ENCODE peak calls at places on chromosomes 16 and 17, in ten cellular contexts. V is endothelial cell, J is AG09319, N is Caco-2, G is ascending aorta, F is brain microvascular endothelial cell, L is GM12878, E is MM.1S, H is heart left ventricle, W is cardiac fibroblast. R is an unnamed sample.

GRCh38 chr17:13704333-13704732 is 102.6 kb upstream of the HS3ST3A1 start:
- DNase-seq in V (no peak), J (no peak), N (no peak), G (no peak), F (peak), L (no peak), E (no peak), H (no peak), W (peak), R (no peak)

GRCh38 chr16:88479795-88480760 is 27.0 kb downstream of the ZFPM1 start:
- DNase-seq in V (no peak), J (no peak), N (no peak), G (no peak), F (no peak), L (no peak), E (no peak), H (no peak), W (no peak), R (no peak)

GRCh38 chr16:73365010-73365409 is 317.1 kb upstream of the ZFHX3 start:
- DNase-seq in V (no peak), J (no peak), N (no peak), G (no peak), F (peak), L (no peak), E (no peak), H (no peak), W (no peak), R (no peak)

GRCh38 chr16:58187657-58188430 is 10.1 kb downstream of the CSNK2A2 start:
- DNase-seq in V (no peak), J (no peak), N (no peak), G (no peak), F (no peak), L (no peak), E (no peak), H (no peak), W (no peak), R (no peak)

GRCh38 chr17:14925498-14925897 is 339.6 kb downstream of the PMP22 start:
- DNase-seq in V (no peak), J (no peak), N (no peak), G (no peak), F (no peak), L (no peak), E (no peak), H (no peak), W (no peak), R (no peak)

GRCh38 chr17:36728030-36728991 is 126.9 kb downstream of the MRM1 start:
- DNase-seq in V (no peak), J (no peak), N (no peak), G (no peak), F (no peak), L (no peak), E (no peak), H (no peak), W (no peak), R (no peak)

GRCh38 chr17:56815711-56816110 is 18.0 kb downstream of the C17orf67 start:
- DNase-seq in V (no peak), J (no peak), N (no peak), G (no peak), F (peak), L (no peak), E (no peak), H (no peak), W (peak), R (no peak)

GRCh38 chr17:28343491-28343932 is 8.0 kb downstream of the TNFAIP1 start:
- DNase-seq in V (no peak), J (no peak), N (no peak), G (no peak), F (no peak), L (no peak), E (peak), H (no peak), W (no peak), R (no peak)

GRCh38 chr17:17141860-17142552 is 64.1 kb downstream of the PLD6 start:
- DNase-seq in V (peak), J (no peak), N (peak), G (no peak), F (peak), L (no peak), E (no peak), H (no peak), W (peak), R (no peak)

GRCh38 chr17:64441772-64442549 is 7.0 kb upstream of the MILR1 start:
- DNase-seq in V (no peak), J (no peak), N (no peak), G (no peak), F (peak), L (no peak), E (peak), H (peak), W (peak), R (no peak)

GRCh38 chr16:84893849-84894599 is 74.2 kb downstream of the CRISPLD2 start:
- DNase-seq in V (no peak), J (no peak), N (no peak), G (no peak), F (no peak), L (peak), E (no peak), H (no peak), W (no peak), R (no peak)

GRCh38 chr16:88772871-88773811 is 11.9 kb downstream of the PIEZO1 start:
- DNase-seq in V (no peak), J (peak), N (peak), G (peak), F (peak), L (no peak), E (no peak), H (peak), W (peak), R (no peak)

GRCh38 chr16:12646490-12647274 is 157.0 kb downstream of the CPPED1 start:
- DNase-seq in V (no peak), J (no peak), N (no peak), G (no peak), F (peak), L (peak), E (peak), H (no peak), W (no peak), R (no peak)

GRCh38 chr17:61416540-61417363 is 17.1 kb downstream of the TBX2 start:
- DNase-seq in V (peak), J (peak), N (peak), G (no peak), F (peak), L (no peak), E (peak), H (peak), W (peak), R (peak)

GRCh38 chr16:3020247-3020603 is at the start of gene TNFRSF12A:
- DNase-seq in V (peak), J (no peak), N (peak), G (no peak), F (peak), L (no peak), E (peak), H (peak), W (peak), R (peak)

GRCh38 chr16:31128711-31129567 is 6.6 kb downstream of the PRSS8 start:
- DNase-seq in V (no peak), J (no peak), N (no peak), G (no peak), F (no peak), L (no peak), E (no peak), H (peak), W (no peak), R (no peak)

GRCh38 chr17:18185391-18185790 is 1.8 kb downstream of the ALKBH5 start:
- DNase-seq in V (no peak), J (no peak), N (no peak), G (no peak), F (no peak), L (no peak), E (no peak), H (no peak), W (peak), R (no peak)

GRCh38 chr17:39753514-39754160 is 15.9 kb downstream of the GRB7 start:
- DNase-seq in V (peak), J (no peak), N (peak), G (no peak), F (no peak), L (no peak), E (peak), H (peak), W (no peak), R (no peak)

GRCh38 chr17:3594976-3595375 is 14.2 kb downstream of the TRPV1 start:
- DNase-seq in V (no peak), J (no peak), N (no peak), G (no peak), F (no peak), L (no peak), E (no peak), H (no peak), W (peak), R (no peak)

GRCh38 chr16:29694384-29695195 is 15.6 kb downstream of the QPRT start:
- DNase-seq in V (no peak), J (no peak), N (no peak), G (peak), F (no peak), L (no peak), E (no peak), H (no peak), W (no peak), R (no peak)

GRCh38 chr16:49395021-49395420 is 21.4 kb downstream of the C16orf78 start:
- DNase-seq in V (no peak), J (no peak), N (no peak), G (no peak), F (no peak), L (no peak), E (no peak), H (no peak), W (no peak), R (no peak)

GRCh38 chr16:86355538-86355937 is 154.8 kb upstream of the FOXF1 start:
- DNase-seq in V (no peak), J (peak), N (no peak), G (no peak), F (peak), L (no peak), E (no peak), H (no peak), W (peak), R (no peak)

GRCh38 chr17:7859028-7859427 is 1.2 kb downstream of the CYB5D1 start:
- DNase-seq in V (no peak), J (no peak), N (no peak), G (no peak), F (no peak), L (no peak), E (no peak), H (no peak), W (no peak), R (no peak)

GRCh38 chr16:81427245-81427644 is 17.4 kb upstream of the CMIP start:
- DNase-seq in V (no peak), J (no peak), N (no peak), G (no peak), F (no peak), L (no peak), E (no peak), H (no peak), W (no peak), R (no peak)

GRCh38 chr16:66651965-66652364 is 44.6 kb downstream of the CMTM4 start:
- DNase-seq in V (no peak), J (no peak), N (no peak), G (no peak), F (no peak), L (no peak), E (no peak), H (no peak), W (no peak), R (no peak)

GRCh38 chr16:77894054-77894632 is 105.8 kb downstream of the VAT1L start:
- DNase-seq in V (no peak), J (no peak), N (no peak), G (no peak), F (no peak), L (no peak), E (no peak), H (no peak), W (no peak), R (no peak)

GRCh38 chr16:23306199-23307100 is 4.3 kb downstream of the SCNN1B start:
- DNase-seq in V (no peak), J (no peak), N (no peak), G (no peak), F (no peak), L (no peak), E (no peak), H (no peak), W (no peak), R (no peak)

GRCh38 chr16:19242186-19242585 is 43.3 kb upstream of the CLEC19A start:
- DNase-seq in V (no peak), J (no peak), N (no peak), G (no peak), F (no peak), L (no peak), E (no peak), H (no peak), W (no peak), R (no peak)

GRCh38 chr17:16989230-16989952 is 17.5 kb upstream of the TNFRSF13B start:
- DNase-seq in V (no peak), J (no peak), N (no peak), G (no peak), F (no peak), L (peak), E (peak), H (no peak), W (no peak), R (no peak)

GRCh38 chr17:34665803-34666763 is 86.7 kb downstream of the TMEM132E start:
- DNase-seq in V (no peak), J (no peak), N (no peak), G (no peak), F (no peak), L (no peak), E (no peak), H (no peak), W (no peak), R (no peak)

GRCh38 chr17:42494673-42495072 is 36.0 kb downstream of the ATP6V0A1 start:
- DNase-seq in V (no peak), J (no peak), N (no peak), G (no peak), F (no peak), L (no peak), E (no peak), H (no peak), W (no peak), R (no peak)

GRCh38 chr17:72381597-72382397 is 261.0 kb downstream of the SOX9 start:
- DNase-seq in V (no peak), J (no peak), N (no peak), G (no peak), F (no peak), L (no peak), E (peak), H (no peak), W (no peak), R (no peak)

GRCh38 chr16:4836727-4837126 is 10.4 kb downstream of the GLYR1 start:
- DNase-seq in V (no peak), J (no peak), N (no peak), G (no peak), F (no peak), L (no peak), E (no peak), H (no peak), W (no peak), R (no peak)

GRCh38 chr17:40415390-40415789 is 2.3 kb downstream of the TOP2A start:
- DNase-seq in V (no peak), J (peak), N (peak), G (no peak), F (peak), L (no peak), E (peak), H (no peak), W (peak), R (no peak)

GRCh38 chr17:55664287-55664686 is 58.4 kb downstream of the TMEM100 start:
- DNase-seq in V (no peak), J (no peak), N (no peak), G (no peak), F (no peak), L (peak), E (no peak), H (no peak), W (no peak), R (no peak)

GRCh38 chr16:57530104-57530522 is 6.3 kb downstream of the CCDC102A start:
- DNase-seq in V (no peak), J (no peak), N (no peak), G (no peak), F (peak), L (no peak), E (no peak), H (no peak), W (peak), R (no peak)

GRCh38 chr16:79009911-79010310 is 590.6 kb downstream of the MAF start:
- DNase-seq in V (no peak), J (no peak), N (no peak), G (no peak), F (no peak), L (no peak), E (no peak), H (no peak), W (no peak), R (no peak)

GRCh38 chr16:68382296-68382718 is 66.0 kb downstream of the SMPD3 start:
- DNase-seq in V (peak), J (no peak), N (no peak), G (no peak), F (no peak), L (no peak), E (peak), H (no peak), W (no peak), R (no peak)

GRCh38 chr16:68385371-68385770 is 62.9 kb downstream of the SMPD3 start:
- DNase-seq in V (no peak), J (no peak), N (no peak), G (no peak), F (no peak), L (no peak), E (no peak), H (no peak), W (no peak), R (no peak)

GRCh38 chr16:68383858-68384257 is 64.5 kb downstream of the SMPD3 start:
- DNase-seq in V (no peak), J (no peak), N (no peak), G (no peak), F (no peak), L (no peak), E (no peak), H (no peak), W (no peak), R (no peak)

GRCh38 chr16:68386628-68387027 is 61.7 kb downstream of the SMPD3 start:
- DNase-seq in V (no peak), J (no peak), N (peak), G (no peak), F (no peak), L (no peak), E (no peak), H (no peak), W (no peak), R (no peak)

GRCh38 chr16:68384293-68385255 is 63.7 kb downstream of the SMPD3 start:
- DNase-seq in V (no peak), J (no peak), N (no peak), G (no peak), F (no peak), L (no peak), E (peak), H (no peak), W (no peak), R (no peak)
- TF ChIP-seq CTCF in V (no peak), J (no peak), N (peak), G (no peak), F (no peak), L (no peak), E (peak), H (no peak), W (no peak), R (peak)

GRCh38 chr16:50677351-50677750 is 3.8 kb downstream of the SNX20 start:
- DNase-seq in V (no peak), J (no peak), N (no peak), G (no peak), F (no peak), L (no peak), E (no peak), H (no peak), W (no peak), R (no peak)
- TF ChIP-seq CTCF in V (no peak), J (peak), N (peak), G (peak), F (peak), L (peak), E (peak), H (peak), W (peak), R (peak)

GRCh38 chr17:74523308-74523707 is 8.0 kb downstream of the CD300LB start:
- DNase-seq in V (no peak), J (no peak), N (no peak), G (no peak), F (no peak), L (no peak), E (no peak), H (no peak), W (no peak), R (no peak)

GRCh38 chr17:74522381-74523090 is 8.7 kb downstream of the CD300LB start:
- DNase-seq in V (no peak), J (no peak), N (no peak), G (no peak), F (no peak), L (no peak), E (no peak), H (no peak), W (no peak), R (no peak)

GRCh38 chr17:74520790-74521480 is 10.3 kb downstream of the CD300LB start:
- DNase-seq in V (no peak), J (no peak), N (no peak), G (no peak), F (no peak), L (no peak), E (no peak), H (no peak), W (no peak), R (no peak)

GRCh38 chr17:74519951-74520553 is 11.2 kb downstream of the CD300LB start:
- DNase-seq in V (no peak), J (no peak), N (no peak), G (no peak), F (no peak), L (no peak), E (no peak), H (peak), W (no peak), R (no peak)

DNA sequence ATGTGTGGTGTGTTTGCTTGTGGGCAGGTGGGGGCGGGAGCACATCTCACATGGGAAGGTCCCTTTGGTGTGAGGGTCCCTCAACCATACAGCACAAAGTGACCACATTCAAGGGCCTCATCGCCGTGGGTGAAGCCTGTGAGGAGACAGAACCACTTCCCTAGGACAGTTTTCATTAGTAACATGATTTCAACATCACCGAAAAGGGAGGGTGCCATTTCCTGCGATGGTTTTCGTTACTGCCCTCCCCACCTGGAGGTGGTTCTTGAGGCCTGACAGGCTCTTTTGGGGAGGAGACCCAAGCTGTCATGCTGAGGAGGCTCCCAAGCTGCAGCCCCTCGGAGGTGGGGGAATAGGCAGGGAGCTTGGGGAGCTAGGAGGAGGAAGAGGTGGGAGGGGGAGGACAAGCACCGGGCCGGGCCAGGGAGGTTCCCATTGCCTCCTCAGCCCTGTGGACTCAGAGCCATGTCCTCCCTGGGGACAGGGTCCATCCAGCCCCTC is 9.5 kb downstream of the CD300LB start:
- DNase-seq in V (no peak), J (no peak), N (no peak), G (no peak), F (no peak), L (no peak), E (no peak), H (peak), W (no peak), R (no peak)
- TF ChIP-seq CTCF in V (no peak), J (no peak), N (no peak), G (no peak), F (no peak), L (no peak), E (no peak), H (no peak), W (no peak), R (no peak)

DNA sequence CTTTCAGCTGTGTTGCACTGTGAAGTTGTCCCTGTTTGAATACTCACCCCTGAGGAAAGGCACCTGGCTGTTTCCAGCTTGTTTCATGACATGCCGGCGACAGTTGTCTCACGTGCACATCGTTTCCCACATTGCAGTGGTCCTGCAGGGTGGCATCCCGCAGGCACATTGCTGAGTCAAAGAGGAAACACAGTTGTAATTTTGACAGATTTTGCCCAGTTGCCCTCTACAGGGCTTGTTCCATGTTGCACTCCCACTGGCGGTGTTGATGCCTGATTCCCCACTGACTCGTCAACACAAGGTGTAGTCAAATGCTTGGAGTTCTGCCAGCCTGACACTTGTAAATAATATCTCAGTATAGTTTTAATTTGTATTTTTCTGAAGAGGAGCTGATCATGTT is 23.8 kb downstream of the EPN2 start:
- DNase-seq in V (no peak), J (no peak), N (no peak), G (no peak), F (no peak), L (no peak), E (no peak), H (no peak), W (no peak), R (no peak)
- TF ChIP-seq CTCF in V (no peak), J (no peak), N (peak), G (no peak), F (peak), L (no peak), E (no peak), H (no peak), W (peak), R (no peak)

GRCh38 chr16:1782408-1783247 is at the start of the genes NUBP2 and SPSB3:
- DNase-seq in V (peak), J (peak), N (peak), G (peak), F (peak), L (peak), E (peak), H (peak), W (peak), R (peak)
- TF ChIP-seq CTCF in V (no peak), J (no peak), N (no peak), G (no peak), F (no peak), L (no peak), E (no peak), H (no peak), W (no peak), R (no peak)

GRCh38 chr17:80898706-80899105 is 92.9 kb upstream of the CHMP6 start:
- DNase-seq in V (no peak), J (no peak), N (no peak), G (no peak), F (no peak), L (no peak), E (no peak), H (no peak), W (no peak), R (no peak)
- TF ChIP-seq CTCF in V (no peak), J (no peak), N (no peak), G (no peak), F (no peak), L (no peak), E (no peak), H (no peak), W (no peak), R (no peak)

GRCh38 chr16:76278976-76279375 is 1.8 kb downstream of the CNTNAP4 start:
- DNase-seq in V (no peak), J (no peak), N (peak), G (no peak), F (no peak), L (no peak), E (peak), H (no peak), W (peak), R (no peak)
- TF ChIP-seq CTCF in V (no peak), J (no peak), N (peak), G (no peak), F (no peak), L (peak), E (peak), H (peak), W (peak), R (peak)

R was measured in progenitor cell of endocrine pancreas.